ENCODE peak calls at places on chromosomes 13 and 19, in eight cellular contexts. D is cardiac muscle cell, H is pancreas, W is upper lobe of right lung, K is adrenal gland, J is GM23248, N is right lobe of liver, U is endothelial cell of umbilical vein. O is an unnamed sample.

GRCh38 chr19:40614595-40615411 is 13.6 kb downstream of the LTBP4 start:
- DNase-seq in D (peak; percentile 96), H (peak; percentile 67), W (peak; percentile 82), K (peak; percentile 90), J (peak; percentile 98), N (peak; percentile 66), U (peak; percentile 78), O (peak; percentile 81)

GRCh38 chr19:49442793-49443365 is 1.6 kb upstream of the SLC17A7 start:
- DNase-seq in D (peak; percentile 91), H (peak; percentile 96), W (peak; percentile 97), K (peak; percentile 94), J (peak; percentile 92), N (peak; percentile 95), U (peak; percentile 83), O (peak; percentile 97)

GRCh38 chr19:49475191-49475932 is 1.3 kb downstream of the FLT3LG start:
- DNase-seq in D (no peak), H (no peak), W (no peak), K (no peak), J (peak; percentile 46), N (no peak), U (no peak), O (no peak)

GRCh38 chr19:39599116-39599515 is 3.2 kb upstream of the LGALS13 start:
- DNase-seq in D (peak; percentile 42), H (no peak), W (no peak), K (no peak), J (peak; percentile 51), N (no peak), U (peak; percentile 18), O (no peak)

GRCh38 chr13:48902421-48902820 is 73.3 kb upstream of the FNDC3A start:
- DNase-seq in D (peak; percentile 36), H (no peak), W (no peak), K (no peak), J (peak; percentile 13), N (no peak), U (no peak), O (no peak)

GRCh38 chr13:94119360-94119936 is 360.0 kb downstream of the DCT start:
- DNase-seq in D (no peak), H (peak; percentile 43), W (peak; percentile 66), K (no peak), J (no peak), N (peak; percentile 93), U (no peak), O (no peak)

GRCh38 chr13:43564941-43565340 is 221.8 kb downstream of the ENOX1 start:
- DNase-seq in D (no peak), H (no peak), W (no peak), K (no peak), J (no peak), N (no peak), U (no peak), O (no peak)

GRCh38 chr13:44307255-44307654 is 66.4 kb upstream of the SERP2 start:
- DNase-seq in D (no peak), H (no peak), W (no peak), K (no peak), J (no peak), N (no peak), U (peak; percentile 61), O (no peak)

GRCh38 chr13:113047587-113047986 is 58.0 kb upstream of the F7 start:
- DNase-seq in D (no peak), H (no peak), W (no peak), K (no peak), J (no peak), N (peak; percentile 21), U (no peak), O (peak; percentile 30)

GRCh38 chr13:94813920-94814500 is 101.7 kb upstream of the SOX21 start:
- DNase-seq in D (no peak), H (no peak), W (no peak), K (no peak), J (no peak), N (no peak), U (no peak), O (no peak)

GRCh38 chr13:107964356-107964755 is 251.0 kb downstream of the LIG4 start:
- DNase-seq in D (peak; percentile 1), H (no peak), W (no peak), K (no peak), J (no peak), N (no peak), U (no peak), O (no peak)

GRCh38 chr13:27203854-27204253 is 32.2 kb upstream of the USP12 start:
- DNase-seq in D (peak; percentile 32), H (no peak), W (no peak), K (no peak), J (peak; percentile 39), N (no peak), U (peak; percentile 41), O (no peak)

GRCh38 chr19:1950640-1951039 is 9.7 kb downstream of the CSNK1G2 start:
- DNase-seq in D (no peak), H (no peak), W (no peak), K (no peak), J (no peak), N (no peak), U (no peak), O (no peak)

GRCh38 chr13:110444226-110444653 is 117.3 kb downstream of the RAB20 start:
- DNase-seq in D (peak; percentile 44), H (no peak), W (no peak), K (no peak), J (no peak), N (no peak), U (no peak), O (no peak)
- H3K4me1 ChIP-seq in D (peaks cover 8% of the 10 kb centered on the region), H (no peaks in the 10 kb centered on the region), W (no peaks in the 10 kb centered on the region), K (peaks cover 5% of the 10 kb centered on the region), J (peaks cover 23% of the 10 kb centered on the region), N (no peaks in the 10 kb centered on the region), U (peaks cover 11% of the 10 kb centered on the region), O (no peaks in the 10 kb centered on the region)

GRCh38 chr19:18433039-18433691 is 4.8 kb downstream of the ISYNA1 start:
- DNase-seq in D (peak; percentile 62), H (no peak), W (no peak), K (peak; percentile 51), J (peak; percentile 20), N (no peak), U (no peak), O (peak; percentile 65)
- H3K4me3 ChIP-seq in D (peak overlapping the region; percentile 25), H (no peak overlapping the region), W (peak overlapping the region; percentile 45), K (peak overlapping the region; percentile 77), J (no peak overlapping the region), N (peak overlapping the region; percentile 32), U (peak overlapping the region; percentile 29), O (peak overlapping the region; percentile 52)

GRCh38 chr19:3058009-3058820 is 4.1 kb downstream of the TLE5 start:
- DNase-seq in D (no peak), H (no peak), W (no peak), K (peak; percentile 91), J (no peak), N (no peak), U (no peak), O (no peak)

GRCh38 chr19:3057275-3057714 is 5.0 kb downstream of the TLE5 start:
- DNase-seq in D (peak; percentile 90), H (peak; percentile 95), W (peak; percentile 93), K (peak; percentile 98), J (peak; percentile 58), N (peak; percentile 91), U (no peak), O (peak; percentile 92)

GRCh38 chr19:3059653-3060052 is 2.6 kb downstream of the TLE5 start:
- DNase-seq in D (no peak), H (no peak), W (no peak), K (no peak), J (no peak), N (no peak), U (no peak), O (no peak)

GRCh38 chr19:3060852-3061182 is 1.5 kb downstream of the TLE5 start:
- DNase-seq in D (no peak), H (no peak), W (no peak), K (no peak), J (no peak), N (no peak), U (no peak), O (no peak)

DNA sequence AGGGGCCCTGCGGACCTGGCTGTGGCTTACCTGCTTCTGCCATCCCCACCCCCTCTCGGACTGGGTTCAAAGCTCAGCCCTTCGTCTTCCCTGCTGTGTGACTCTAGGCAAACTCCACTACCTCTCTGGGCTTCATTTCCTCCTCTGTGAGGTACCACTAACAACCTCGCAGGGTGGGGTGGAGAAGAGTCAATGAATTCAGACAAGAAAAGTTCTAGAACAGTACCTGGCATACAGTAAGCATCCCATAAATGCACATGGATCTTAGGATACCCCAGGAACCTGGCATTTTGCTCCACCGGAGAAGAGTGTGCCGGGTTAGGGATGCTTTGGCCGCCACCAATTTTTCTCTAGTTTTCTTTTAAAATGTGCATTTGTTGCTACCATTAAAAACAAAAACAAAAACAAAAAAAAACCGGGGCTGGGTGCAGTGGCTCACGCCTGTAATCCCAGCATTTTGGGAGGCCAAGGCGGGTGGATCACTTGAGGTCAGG is 3.4 kb downstream of the TLE5 start:
- DNase-seq in D (no peak), H (no peak), W (no peak), K (no peak), J (no peak), N (no peak), U (no peak), O (no peak)
- H3K4me1 ChIP-seq in D (peaks cover 12% of the 10 kb centered on the region), H (peaks cover 59% of the 10 kb centered on the region), W (peaks cover 38% of the 10 kb centered on the region), K (peaks cover 49% of the 10 kb centered on the region), J (no peaks in the 10 kb centered on the region), N (peaks cover 16% of the 10 kb centered on the region), U (peaks cover 3% of the 10 kb centered on the region), O (peaks cover 40% of the 10 kb centered on the region)

DNA sequence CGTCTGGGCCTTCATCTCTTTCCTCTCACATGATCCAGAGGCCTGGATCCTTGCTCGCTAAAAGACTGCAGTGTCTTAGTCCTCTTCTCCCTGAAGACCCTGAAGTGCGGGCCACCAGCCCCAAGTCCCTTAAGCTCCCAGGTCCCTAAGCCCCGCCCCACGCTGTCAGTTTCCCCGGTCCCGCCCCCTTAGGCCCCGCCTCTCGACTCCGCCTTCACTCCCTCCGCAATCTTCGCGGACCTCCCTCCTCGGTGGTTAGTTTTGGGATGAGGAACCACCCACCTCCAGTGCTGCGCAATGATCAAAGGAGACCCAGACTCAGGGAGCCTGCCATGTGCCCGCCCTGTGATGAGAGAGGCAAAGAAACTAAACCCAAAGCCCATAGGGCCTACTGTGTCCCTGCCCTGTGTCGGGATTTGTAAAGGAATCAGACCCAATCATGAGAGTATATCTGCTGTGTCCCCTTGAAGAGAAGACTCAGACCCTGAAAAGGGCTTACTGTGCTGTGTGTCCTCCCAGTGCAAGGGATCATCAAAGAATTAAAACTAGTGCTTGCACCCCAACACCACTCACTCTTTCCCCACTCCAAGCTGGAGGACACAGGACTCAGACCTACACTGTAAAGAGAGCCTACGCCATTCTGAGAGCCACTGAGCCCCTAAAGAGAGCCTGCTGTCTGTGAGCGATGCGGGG is 3.0 kb upstream of the COX6B1 start:
- DNase-seq in D (peak; percentile 70), H (peak; percentile 80), W (peak; percentile 91), K (peak; percentile 71), J (peak; percentile 69), N (peak; percentile 85), U (peak; percentile 54), O (peak; percentile 88)
- H3K4me3 ChIP-seq in D (peak overlapping the region; percentile 33), H (peak overlapping the region; percentile 42), W (peak overlapping the region; percentile 79), K (peak overlapping the region; percentile 55), J (peak overlapping the region; percentile 73), N (peak overlapping the region; percentile 73), U (no peak overlapping the region), O (peak overlapping the region; percentile 67)

GRCh38 chr19:8461376-8461775 is 16.6 kb downstream of the HNRNPM start:
- DNase-seq in D (no peak), H (no peak), W (no peak), K (no peak), J (no peak), N (no peak), U (no peak), O (no peak)
- H3K4me1 ChIP-seq in D (peaks cover 42% of the 10 kb centered on the region), H (peaks cover 38% of the 10 kb centered on the region), W (peaks cover 67% of the 10 kb centered on the region), K (peaks cover 23% of the 10 kb centered on the region), J (peaks cover 32% of the 10 kb centered on the region), N (peaks cover 41% of the 10 kb centered on the region), U (peaks cover 32% of the 10 kb centered on the region), O (peaks cover 74% of the 10 kb centered on the region)